ENCODE peak calls at places on chromosomes 6 and 20, in five cellular contexts. V, G, F, W and Q are unnamed samples.

GRCh38 chr6:170393033-170393432 is 86.5 kb downstream of the FAM120B start:
- DNase-seq in V (no peak), G (no peak), F (no peak), W (no peak), Q (no peak)

GRCh38 chr6:89375427-89375868 is 22.9 kb upstream of the UBE2J1 start:
- DNase-seq in V (peak; percentile 59), G (peak; percentile 53), F (peak; percentile 35), W (peak; percentile 62), Q (no peak)

GRCh38 chr6:105302617-105303128 is 100.2 kb downstream of the PREP start:
- DNase-seq in V (no peak), G (no peak), F (no peak), W (no peak), Q (no peak)

GRCh38 chr6:28943557-28944411 is 20.0 kb upstream of the TRIM27 start:
- DNase-seq in V (no peak), G (peak; percentile 80), F (peak; percentile 80), W (peak; percentile 87), Q (no peak)

GRCh38 chr6:44598679-44599078 is 211.2 kb downstream of the CDC5L start:
- DNase-seq in V (no peak), G (no peak), F (no peak), W (no peak), Q (no peak)

GRCh38 chr20:38134427-38135281 is 30.4 kb downstream of the TGM2 start:
- DNase-seq in V (no peak), G (peak; percentile 57), F (no peak), W (no peak), Q (no peak)

GRCh38 chr6:34914358-34914757 is 25.3 kb downstream of the ANKS1A start:
- DNase-seq in V (no peak), G (no peak), F (no peak), W (no peak), Q (no peak)

GRCh38 chr6:141403827-141404226 is 728.9 kb upstream of the GJE1 start:
- DNase-seq in V (peak; percentile 54), G (no peak), F (no peak), W (no peak), Q (no peak)

GRCh38 chr6:3506195-3506594 is 49.3 kb upstream of the SLC22A23 start:
- DNase-seq in V (no peak), G (no peak), F (no peak), W (no peak), Q (no peak)

GRCh38 chr20:16553161-16553560 is 20.1 kb downstream of the KIF16B start:
- DNase-seq in V (no peak), G (no peak), F (no peak), W (no peak), Q (no peak)

GRCh38 chr6:129575378-129576118 is 134.4 kb downstream of the ARHGAP18 start:
- DNase-seq in V (peak; percentile 21), G (peak; percentile 35), F (peak; percentile 7), W (peak; percentile 43), Q (no peak)

GRCh38 chr20:20666359-20666758 is 46.1 kb downstream of the RALGAPA2 start:
- DNase-seq in V (no peak), G (no peak), F (no peak), W (no peak), Q (no peak)

GRCh38 chr6:127515794-127516675 is 3.1 kb downstream of the MTCL3 start:
- DNase-seq in V (no peak), G (peak; percentile 60), F (peak; percentile 89), W (peak; percentile 7), Q (peak; percentile 76)

GRCh38 chr6:31693535-31693934 is 9.6 kb downstream of the ABHD16A start:
- DNase-seq in V (no peak), G (no peak), F (no peak), W (no peak), Q (no peak)

GRCh38 chr6:11242709-11243108 is 10.2 kb upstream of the NEDD9 start:
- DNase-seq in V (no peak), G (no peak), F (no peak), W (no peak), Q (no peak)

GRCh38 chr20:32034581-32035397 is 17.3 kb upstream of the HCK start:
- DNase-seq in V (no peak), G (peak; percentile 29), F (no peak), W (peak; percentile 21), Q (no peak)

GRCh38 chr6:37920667-37921066 is 101.1 kb downstream of the ZFAND3 start:
- DNase-seq in V (no peak), G (no peak), F (no peak), W (peak; percentile 28), Q (no peak)

GRCh38 chr6:32700391-32701040 is 34.1 kb upstream of the HLA-DQB1 start:
- DNase-seq in V (peak; percentile 50), G (peak; percentile 49), F (peak; percentile 55), W (peak; percentile 58), Q (no peak)

GRCh38 chr6:156850356-156850755 is 73.2 kb downstream of the ARID1B start:
- DNase-seq in V (no peak), G (no peak), F (no peak), W (no peak), Q (no peak)

GRCh38 chr20:38125157-38126056 is 39.7 kb downstream of the TGM2 start:
- DNase-seq in V (peak; percentile 48), G (peak; percentile 68), F (no peak), W (peak; percentile 63), Q (peak; percentile 67)

GRCh38 chr6:147549531-147549930 is 41.0 kb downstream of the SAMD5 start:
- DNase-seq in V (no peak), G (no peak), F (no peak), W (no peak), Q (no peak)

GRCh38 chr6:147553099-147553498 is 44.6 kb downstream of the SAMD5 start:
- DNase-seq in V (no peak), G (no peak), F (no peak), W (no peak), Q (no peak)

GRCh38 chr6:147548930-147549475 is 40.5 kb downstream of the SAMD5 start:
- DNase-seq in V (no peak), G (no peak), F (no peak), W (no peak), Q (no peak)

GRCh38 chr6:147559016-147559415 is 50.5 kb downstream of the SAMD5 start:
- DNase-seq in V (no peak), G (no peak), F (no peak), W (no peak), Q (no peak)

DNA sequence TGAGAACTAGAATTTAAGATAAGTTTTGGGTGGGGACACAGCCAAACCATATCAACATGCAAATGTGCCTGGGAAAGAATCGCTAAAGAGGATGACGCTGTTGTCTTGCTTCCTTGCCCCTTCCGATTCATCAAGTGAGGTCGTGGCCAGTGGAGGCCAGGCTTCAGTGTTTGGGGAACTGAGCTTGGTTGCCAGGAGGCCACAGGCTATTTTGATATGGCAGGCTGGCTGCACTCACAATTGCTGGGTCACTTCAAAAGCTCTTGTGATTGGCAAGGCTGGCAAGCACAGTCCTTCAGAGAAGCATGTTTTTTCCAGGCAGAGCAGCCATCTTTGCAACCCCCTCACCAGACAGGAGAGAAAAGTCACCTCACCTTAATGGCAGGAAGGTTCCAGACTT is 45.8 kb downstream of the SAMD5 start:
- DNase-seq in V (no peak), G (no peak), F (no peak), W (no peak), Q (no peak)
- TF ChIP-seq CTCF in V (no peak), G (no peak), F (no peak), W (no peak), Q (no peak)

GRCh38 chr6:154615483-154616025 is 105.1 kb upstream of the CNKSR3 start:
- DNase-seq in V (no peak), G (peak; percentile 49), F (no peak), W (peak; percentile 87), Q (no peak)
- TF ChIP-seq CTCF in V (no peak), G (no peak), F (no peak), W (no peak), Q (no peak)

GRCh38 chr6:93423542-93423941 is 4.2 kb upstream of the EPHA7 start:
- DNase-seq in V (no peak), G (peak; percentile 37), F (peak; percentile 76), W (peak; percentile 62), Q (no peak)

GRCh38 chr6:93418448-93419303 is 683 bp downstream of the EPHA7 start:
- DNase-seq in V (no peak), G (no peak), F (peak; percentile 79), W (peak; percentile 4), Q (peak; percentile 76)

GRCh38 chr6:93419304-93420162 is at the start of gene EPHA7:
- DNase-seq in V (peak; percentile 71), G (peak; percentile 90), F (peak; percentile 98), W (peak; percentile 74), Q (peak; percentile 99)

GRCh38 chr6:93420163-93420806 is 926 bp upstream of the EPHA7 start:
- DNase-seq in V (no peak), G (no peak), F (no peak), W (no peak), Q (no peak)

DNA sequence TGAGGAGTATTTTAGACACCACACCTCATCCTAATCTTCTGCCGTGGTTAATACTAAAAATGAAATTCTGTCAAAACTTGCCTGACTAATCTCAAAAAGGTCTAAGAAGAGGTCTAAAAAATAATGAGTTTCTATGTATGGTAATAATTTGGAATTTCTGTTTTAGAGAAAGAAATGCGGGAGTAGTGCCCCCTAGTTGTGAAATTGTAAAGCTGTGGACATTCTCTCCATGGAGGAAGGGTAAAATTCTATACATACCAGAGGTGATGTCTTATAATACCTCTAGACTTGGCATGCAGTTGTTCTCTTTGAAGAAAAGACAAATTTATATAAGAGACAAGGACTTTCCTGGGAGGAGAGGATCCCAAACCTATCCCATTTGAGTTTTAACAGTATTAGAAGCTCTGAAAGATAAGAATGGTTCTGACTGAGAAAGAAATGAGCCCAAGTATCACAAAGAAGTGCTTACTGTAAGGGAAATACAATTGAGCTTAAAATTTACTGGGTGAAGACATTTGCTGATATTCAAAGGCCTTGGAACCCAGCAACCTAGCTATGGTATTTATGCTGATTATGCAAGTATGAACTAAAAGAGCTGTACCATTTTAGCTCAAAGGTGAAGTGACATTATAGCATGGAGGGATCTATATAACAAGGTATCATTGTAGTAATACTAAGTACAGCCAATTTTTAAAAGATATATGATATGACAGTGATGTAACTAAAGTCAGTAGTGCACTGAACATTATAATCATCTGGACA is 5.1 kb upstream of the EPHA7 start:
- DNase-seq in V (no peak), G (no peak), F (peak; percentile 3), W (no peak), Q (no peak)
- TF ChIP-seq CTCF in V (peak; percentile 53), G (peak; percentile 33), F (peak; percentile 46), W (peak; percentile 20), Q (peak; percentile 68)

GRCh38 chr6:26607434-26608230 is 10.9 kb downstream of the ABT1 start:
- DNase-seq in V (no peak), G (peak; percentile 65), F (peak; percentile 50), W (peak; percentile 54), Q (no peak)
- TF ChIP-seq CTCF in V (peak; percentile 80), G (peak; percentile 75), F (peak; percentile 71), W (peak; percentile 63), Q (peak; percentile 85)

GRCh38 chr20:60749804-60750602 is 502.1 kb upstream of the CDH4 start:
- DNase-seq in V (no peak), G (no peak), F (no peak), W (peak; percentile 31), Q (no peak)
- TF ChIP-seq CTCF in V (no peak), G (no peak), F (no peak), W (no peak), Q (no peak)

DNA sequence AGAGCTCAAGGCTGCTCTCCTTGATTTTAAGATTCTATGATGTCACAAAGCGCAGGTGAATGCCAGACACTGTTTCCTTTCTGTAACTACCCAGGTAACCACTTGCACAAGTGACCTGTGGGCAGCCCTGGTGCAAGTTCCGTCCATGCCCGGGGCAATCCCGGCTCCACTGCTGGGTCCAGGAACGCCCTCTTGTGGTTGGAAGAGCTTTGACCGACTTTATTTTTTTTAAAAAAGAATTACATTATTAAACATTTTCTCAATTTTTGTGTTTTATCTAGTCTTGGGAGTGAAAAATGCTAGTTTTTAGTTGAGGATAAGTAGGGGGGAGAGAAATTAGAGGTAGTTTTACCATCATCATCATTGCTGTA is 695.2 kb downstream of the QKI start:
- DNase-seq in V (no peak), G (peak; percentile 64), F (peak; percentile 9), W (no peak), Q (no peak)
- TF ChIP-seq CTCF in V (peak; percentile 18), G (peak; percentile 64), F (peak; percentile 40), W (peak; percentile 12), Q (peak; percentile 69)